ENCODE peak calls at places on chromosomes 11 and 22, in eight cellular contexts. U is cardiac muscle cell, Z is pancreas, T is ovary, S is thoracic aorta, K is upper lobe of right lung, L is tibial artery, G is esophagus muscularis mucosa. B is an unnamed sample. For H3K4me1, the result is how much of the 10 kb centered on the place peaks cover.

GRCh38 chr22:36923458-36923784 is 10.0 kb downstream of the CSF2RB start:
- DNase-seq in G (no peak), U (no peak), T (no peak), L (no peak), S (no peak), K (no peak), Z (no peak), B (no peak)

GRCh38 chr11:96760306-96760705 is 370.5 kb downstream of the JRKL start:
- DNase-seq in T (no peak), Z (no peak), L (no peak), K (no peak), G (no peak), U (no peak), S (no peak), B (no peak)

GRCh38 chr11:2796508-2797180 is 88.9 kb downstream of the CDKN1C start:
- DNase-seq in Z (peak), U (no peak), T (peak), G (no peak), S (no peak), K (peak), L (peak), B (peak)

GRCh38 chr11:120183701-120184141 is 27.1 kb upstream of the OAF start:
- DNase-seq in U (no peak), Z (peak), L (no peak), K (peak), T (no peak), S (no peak), G (peak), B (no peak)

GRCh38 chr11:2210366-2211112 is 38.9 kb upstream of the TH start:
- DNase-seq in T (peak), S (no peak), K (peak), G (no peak), L (peak), Z (peak), U (no peak), B (peak)

GRCh38 chr22:41217553-41218157 is 12.5 kb downstream of the L3MBTL2 start:
- DNase-seq in T (peak), Z (no peak), G (peak), L (peak), S (no peak), U (no peak), K (peak), B (peak)

GRCh38 chr22:47193606-47194316 is 431.3 kb downstream of the TBC1D22A start:
- DNase-seq in U (no peak), K (peak), T (no peak), S (no peak), Z (no peak), G (no peak), L (peak), B (peak)

GRCh38 chr11:36149538-36150242 is 139.5 kb downstream of the COMMD9 start:
- DNase-seq in L (peak), U (peak), K (no peak), G (no peak), Z (peak), T (peak), S (peak), B (peak)

GRCh38 chr11:121958978-121959340 is 157.1 kb downstream of the BLID start:
- DNase-seq in G (no peak), Z (no peak), L (no peak), S (no peak), K (no peak), U (no peak), T (no peak), B (no peak)

GRCh38 chr11:96464695-96465307 is 75.0 kb downstream of the JRKL start:
- DNase-seq in K (no peak), S (no peak), U (peak), Z (no peak), L (no peak), G (no peak), T (no peak), B (no peak)

GRCh38 chr11:108859510-108859909 is 194.6 kb downstream of the DDX10 start:
- DNase-seq in Z (no peak), T (no peak), K (no peak), S (no peak), L (no peak), G (no peak), U (no peak), B (no peak)

GRCh38 chr11:65787649-65788622 is 1.1 kb downstream of the OVOL1 start:
- DNase-seq in T (no peak), U (peak), L (no peak), S (no peak), G (no peak), Z (no peak), K (no peak), B (no peak)

GRCh38 chr11:108115495-108116140 is 5.7 kb upstream of the ACAT1 start:
- DNase-seq in S (peak), U (peak), G (peak), Z (peak), K (peak), L (peak), T (peak), B (peak)

GRCh38 chr11:31974737-31975136 is 116.1 kb upstream of the RCN1 start:
- DNase-seq in S (no peak), T (no peak), L (no peak), Z (no peak), U (no peak), K (no peak), G (no peak), B (no peak)

DNA sequence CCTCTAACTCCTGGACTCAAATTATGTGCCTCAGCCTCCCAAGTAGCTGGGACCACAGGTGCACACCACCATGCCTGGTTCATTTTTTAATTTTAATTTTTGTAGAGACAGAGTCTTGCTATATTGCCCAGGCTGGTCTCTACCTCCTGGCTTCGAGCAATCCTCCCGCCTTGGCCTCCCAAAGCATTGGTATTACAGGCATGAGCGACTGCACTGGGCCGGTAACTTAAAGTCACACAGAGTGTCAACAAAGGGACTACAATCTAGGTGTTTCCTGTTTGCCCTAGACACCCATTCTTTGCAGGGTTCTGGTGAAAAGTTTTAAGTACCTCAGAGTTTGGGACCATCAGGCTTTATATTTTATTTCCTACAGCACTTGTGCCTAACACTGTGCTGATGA is 8.4 kb downstream of the UVRAG start:
- DNase-seq in L (no peak), U (no peak), S (no peak), Z (no peak), T (no peak), G (no peak), K (no peak), B (no peak)
- H3K4me1 ChIP-seq in L (half or more), U (under half), S (under half), Z (under half), T (under half), G (half or more), K (half or more), B (half or more)

GRCh38 chr11:23555085-23555484 is 694.8 kb upstream of the CCDC179 start:
- DNase-seq in L (no peak), S (no peak), T (no peak), G (no peak), K (no peak), U (no peak), Z (no peak), B (no peak)

GRCh38 chr11:23556163-23556750 is 696.0 kb upstream of the CCDC179 start:
- DNase-seq in T (no peak), U (no peak), Z (no peak), S (no peak), G (no peak), K (no peak), L (no peak), B (no peak)

DNA sequence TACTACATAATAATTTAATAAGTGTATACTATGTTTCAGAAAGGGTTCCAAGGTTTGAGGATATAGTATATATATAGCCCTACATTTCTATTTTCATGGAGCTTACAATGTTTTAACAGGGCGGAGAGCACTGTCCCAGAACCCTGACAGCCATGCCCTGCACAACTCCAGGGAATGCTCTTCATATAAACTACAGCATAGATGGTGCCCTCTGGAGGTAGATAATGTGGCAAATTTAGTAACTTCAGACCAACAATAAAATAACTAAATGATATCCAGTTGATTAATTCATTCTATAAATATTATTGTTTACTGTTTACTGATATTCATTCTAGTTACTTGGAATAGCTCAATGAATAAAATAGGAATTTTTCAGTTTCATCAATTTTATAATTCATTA is 693.7 kb upstream of the CCDC179 start:
- DNase-seq in U (no peak), T (no peak), G (no peak), K (no peak), L (no peak), Z (no peak), S (no peak), B (no peak)
- TF ChIP-seq CTCF in U (no peak), T (no peak), G (no peak), K (no peak), L (no peak), Z (no peak), S (no peak), B (no peak)

DNA sequence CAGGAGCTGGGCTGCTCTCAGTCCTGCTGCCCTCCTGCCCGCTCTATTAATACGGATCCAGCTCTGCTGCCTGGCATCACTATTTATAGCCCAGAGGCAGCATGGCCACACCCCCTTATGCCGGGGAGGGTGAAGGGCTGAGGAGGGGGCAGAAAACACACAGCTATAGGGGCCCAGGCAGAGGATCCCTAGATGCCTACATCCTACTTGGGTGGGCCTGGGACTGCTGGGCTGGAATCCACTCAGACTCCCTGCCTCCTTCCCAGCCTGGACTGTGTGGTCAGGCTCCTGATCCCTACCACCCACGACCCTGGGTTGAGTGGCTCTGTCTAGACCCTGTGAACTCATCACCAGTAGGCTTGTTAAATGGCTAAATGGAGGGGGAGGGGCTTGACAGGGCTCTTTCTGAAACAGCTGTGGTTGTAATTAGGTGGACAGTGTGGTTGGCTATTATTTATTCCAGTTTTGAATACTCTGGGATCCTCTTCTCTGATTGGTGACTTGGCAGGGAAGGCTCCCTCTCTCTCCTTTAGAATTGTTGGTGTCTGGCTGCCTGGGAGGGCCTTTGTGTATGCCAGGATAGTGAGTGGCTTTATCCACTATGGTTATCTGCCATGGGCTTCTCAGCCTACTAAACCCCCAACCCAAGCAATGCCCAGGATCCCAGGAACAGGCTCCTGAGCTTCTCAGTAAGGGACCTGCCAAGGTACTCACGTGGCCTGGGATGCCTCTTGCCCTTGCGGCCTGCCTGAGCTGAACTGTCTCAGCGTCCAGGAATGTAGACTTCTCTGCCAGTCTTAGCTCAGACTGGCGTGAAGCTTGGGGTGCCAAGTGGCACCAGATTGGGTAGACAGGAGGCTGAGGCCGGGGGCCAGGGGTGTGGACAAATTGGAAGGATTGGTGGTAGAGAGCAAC is 15.2 kb downstream of the PHLDB1 start:
- DNase-seq in T (no peak), L (no peak), Z (no peak), U (peak), K (peak), G (no peak), S (no peak), B (peak)
- H3K27ac ChIP-seq in T (peak), L (peak), Z (peak), U (peak), K (peak), G (peak), S (peak), B (peak)

GRCh38 chr22:46126853-46127385 is 23.4 kb upstream of the PPARA start:
- DNase-seq in U (no peak), K (no peak), S (no peak), T (no peak), L (no peak), Z (no peak), G (no peak), B (no peak)

GRCh38 chr22:46128606-46129005 is 21.7 kb upstream of the PPARA start:
- DNase-seq in U (no peak), S (no peak), G (no peak), Z (no peak), L (no peak), T (no peak), K (no peak), B (no peak)

GRCh38 chr22:46131151-46131587 is 19.2 kb upstream of the PPARA start:
- DNase-seq in G (no peak), L (no peak), K (no peak), U (no peak), Z (no peak), S (no peak), T (no peak), B (no peak)

GRCh38 chr22:46127556-46127955 is 22.8 kb upstream of the PPARA start:
- DNase-seq in Z (no peak), T (no peak), G (no peak), K (no peak), S (no peak), U (no peak), L (no peak), B (no peak)

GRCh38 chr22:46129390-46130041 is 20.8 kb upstream of the PPARA start:
- DNase-seq in Z (no peak), U (no peak), K (peak), G (no peak), T (peak), S (no peak), L (no peak), B (peak)
- H3K4me1 ChIP-seq in Z (under half), U (under half), K (under half), G (under half), T (under half), S (under half), L (under half), B (under half)

GRCh38 chr22:33361581-33361980 is 303.4 kb upstream of the SYN3 start:
- DNase-seq in G (no peak), U (no peak), L (no peak), K (no peak), Z (no peak), T (no peak), S (no peak), B (no peak)
- TF ChIP-seq CTCF in G (no peak), U (no peak), L (no peak), K (no peak), Z (no peak), T (no peak), S (no peak), B (no peak)

GRCh38 chr11:130243816-130244215 is 70.9 kb downstream of the ZBTB44 start:
- DNase-seq in Z (no peak), K (no peak), U (no peak), L (no peak), T (no peak), S (no peak), G (no peak), B (no peak)
- H3K27ac ChIP-seq in Z (no peak), K (no peak), U (no peak), L (no peak), T (no peak), S (no peak), G (no peak), B (no peak)

GRCh38 chr11:34179026-34179675 is 73.7 kb downstream of the NAT10 start:
- DNase-seq in K (no peak), G (no peak), U (no peak), T (no peak), S (no peak), Z (no peak), L (no peak), B (no peak)

GRCh38 chr11:34181254-34181653 is 75.8 kb downstream of the NAT10 start:
- DNase-seq in L (no peak), G (no peak), S (no peak), Z (no peak), K (no peak), U (no peak), T (no peak), B (peak)

GRCh38 chr11:34181856-34182405 is 76.5 kb downstream of the NAT10 start:
- DNase-seq in Z (no peak), L (no peak), K (no peak), S (no peak), G (no peak), U (no peak), T (no peak), B (peak)

GRCh38 chr11:34178422-34178821 is 73.0 kb downstream of the NAT10 start:
- DNase-seq in Z (no peak), G (no peak), S (no peak), L (no peak), U (no peak), K (no peak), T (no peak), B (no peak)

GRCh38 chr11:34180045-34180813 is 74.8 kb downstream of the NAT10 start:
- DNase-seq in Z (no peak), T (no peak), S (no peak), U (no peak), L (no peak), K (no peak), G (no peak), B (no peak)
- H3K4me1 ChIP-seq in Z (under half), T (under half), S (under half), U (under half), L (under half), K (under half), G (under half), B (under half)

GRCh38 chr11:118956847-118957469 is 860 bp downstream of the UPK2 start:
- DNase-seq in L (no peak), T (no peak), U (no peak), S (no peak), G (no peak), K (no peak), Z (no peak), B (no peak)
- TF ChIP-seq CTCF in L (no peak), T (no peak), U (no peak), S (no peak), G (no peak), K (no peak), Z (no peak), B (peak)

B was measured in lower lobe of right lung.